ENCODE peak calls at places on chromosomes 12 and 14, in four cellular contexts. E, H, O and Y are unnamed samples.

GRCh38 chr14:90397401-90398314 is 829 bp downstream of the CALM1 start:
- DNase-seq in H (peak; percentile 43), O (peak; percentile 67), E (peak; percentile 76), Y (peak; percentile 68)

GRCh38 chr14:33432407-33433023 is 493.8 kb downstream of the NPAS3 start:
- DNase-seq in O (no peak), E (no peak), H (peak; percentile 43), Y (no peak)

GRCh38 chr12:117064596-117064995 is 34.6 kb downstream of the TESC start:
- DNase-seq in O (no peak), H (no peak), E (no peak), Y (no peak)

GRCh38 chr12:46354799-46355194 is 17.8 kb downstream of the SLC38A2 start:
- DNase-seq in E (no peak), O (no peak), H (no peak), Y (no peak)

GRCh38 chr12:9687228-9687627 is 17.7 kb downstream of the CLEC2D start:
- DNase-seq in H (no peak), O (no peak), E (no peak), Y (no peak)

GRCh38 chr14:64942531-64943111 is at the start of gene GPX2:
- DNase-seq in H (no peak), E (no peak), O (no peak), Y (peak; percentile 90)

GRCh38 chr12:95701722-95702418 is 88.7 kb downstream of the NTN4 start:
- DNase-seq in H (no peak), E (no peak), O (no peak), Y (no peak)

GRCh38 chr12:121943926-121944325 is 25.5 kb downstream of the CFAP251 start:
- DNase-seq in E (no peak), H (no peak), O (no peak), Y (no peak)

GRCh38 chr12:96073346-96074336 is 38.3 kb upstream of the LTA4H start:
- DNase-seq in E (no peak), H (no peak), O (no peak), Y (no peak)

GRCh38 chr12:89346741-89347324 is 5.5 kb downstream of the DUSP6 start:
- DNase-seq in H (peak; percentile 95), O (no peak), E (peak; percentile 26), Y (no peak)

GRCh38 chr12:96400631-96401060 is 407 bp upstream of the CDK17 start:
- DNase-seq in O (no peak), H (peak; percentile 77), E (no peak), Y (no peak)

GRCh38 chr14:23392613-23393012 is 15.5 kb downstream of the MYH6 start:
- DNase-seq in O (no peak), E (no peak), H (no peak), Y (no peak)

GRCh38 chr14:60327447-60328331 is 78.7 kb downstream of the PPM1A start:
- DNase-seq in E (peak; percentile 19), H (no peak), O (no peak), Y (peak; percentile 54)

GRCh38 chr12:51390457-51391046 is 654 bp downstream of the GALNT6 start:
- DNase-seq in E (no peak), H (no peak), O (no peak), Y (no peak)
- H3K4me3 ChIP-seq in E (peak overlapping the region; percentile 70), H (no peak overlapping the region), O (peak overlapping the region; percentile 65), Y (no peak overlapping the region)

GRCh38 chr14:68596701-68597100 is 196.2 kb downstream of the ZFP36L1 start:
- DNase-seq in H (no peak), O (no peak), E (no peak), Y (no peak)

GRCh38 chr14:68592948-68593347 is 199.9 kb downstream of the ZFP36L1 start:
- DNase-seq in O (no peak), H (no peak), E (no peak), Y (no peak)

GRCh38 chr14:68593806-68594536 is 198.9 kb downstream of the ZFP36L1 start:
- DNase-seq in E (no peak), O (no peak), H (no peak), Y (no peak)

GRCh38 chr14:68596211-68596610 is 196.7 kb downstream of the ZFP36L1 start:
- DNase-seq in O (no peak), H (no peak), E (no peak), Y (no peak)

DNA sequence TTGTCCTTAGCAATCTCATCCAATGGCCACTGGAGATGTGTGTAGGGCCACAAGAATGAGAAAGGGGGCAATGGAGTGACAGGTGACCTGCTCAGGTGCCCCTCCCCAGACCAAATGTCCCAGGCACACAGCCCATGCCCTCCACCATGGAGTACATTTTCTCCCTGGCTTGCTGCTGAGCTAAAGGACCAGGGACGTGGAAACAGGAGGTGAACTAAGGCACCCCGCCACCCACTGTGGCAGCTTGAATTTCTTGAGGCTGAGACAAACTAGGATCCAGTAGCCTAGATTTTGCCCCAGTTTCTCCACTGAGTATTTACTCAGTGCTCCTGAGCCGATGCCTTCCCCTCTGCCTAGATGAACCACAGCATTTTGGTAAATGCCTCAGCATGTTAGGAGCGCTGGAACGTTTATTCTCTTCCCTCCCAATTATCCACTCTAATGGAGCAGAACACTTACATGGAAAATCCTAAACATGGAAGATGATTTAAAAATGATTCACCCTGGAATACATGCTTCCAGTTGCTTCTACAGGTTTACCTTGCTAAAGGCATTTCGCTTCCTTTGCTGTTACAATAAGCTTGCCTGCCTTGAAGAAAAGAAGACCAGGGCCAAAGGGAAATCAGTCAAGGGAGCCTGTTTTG is 198.0 kb downstream of the ZFP36L1 start:
- DNase-seq in H (no peak), O (no peak), E (no peak), Y (no peak)
- H3K4me1 ChIP-seq in H (peaks cover 22% of the 10 kb centered on the region), O (peaks cover 12% of the 10 kb centered on the region), E (peaks cover 36% of the 10 kb centered on the region), Y (peaks cover 16% of the 10 kb centered on the region)

GRCh38 chr14:50007123-50007903 is 109.1 kb downstream of the VCPKMT start:
- DNase-seq in O (no peak), E (no peak), H (no peak), Y (peak; percentile 85)
- TF ChIP-seq CTCF in O (no peak), E (no peak), H (no peak), Y (no peak)

GRCh38 chr12:6037459-6037858 is 87.0 kb downstream of the VWF start:
- DNase-seq in O (no peak), H (no peak), E (no peak), Y (no peak)

GRCh38 chr12:6038160-6038559 is 86.3 kb downstream of the VWF start:
- DNase-seq in H (peak; percentile 65), E (no peak), O (no peak), Y (peak; percentile 80)

GRCh38 chr12:6042447-6042846 is 82.0 kb downstream of the VWF start:
- DNase-seq in E (no peak), O (no peak), H (no peak), Y (no peak)

GRCh38 chr12:6041891-6042290 is 82.6 kb downstream of the VWF start:
- DNase-seq in H (no peak), O (no peak), E (no peak), Y (no peak)

GRCh38 chr12:6039894-6040601 is 84.4 kb downstream of the VWF start:
- DNase-seq in O (no peak), E (no peak), H (peak; percentile 69), Y (no peak)
- H3K4me3 ChIP-seq in O (no peak overlapping the region), E (no peak overlapping the region), H (no peak overlapping the region), Y (no peak overlapping the region)

GRCh38 chr14:34999500-34999899 is 16.7 kb downstream of the SRP54 start:
- DNase-seq in H (no peak), O (no peak), E (no peak), Y (no peak)

GRCh38 chr14:34997762-34998161 is 15.0 kb downstream of the SRP54 start:
- DNase-seq in H (peak; percentile 56), O (no peak), E (no peak), Y (no peak)

GRCh38 chr14:35004839-35005238 is 22.0 kb downstream of the SRP54 start:
- DNase-seq in E (no peak), O (no peak), H (no peak), Y (no peak)

DNA sequence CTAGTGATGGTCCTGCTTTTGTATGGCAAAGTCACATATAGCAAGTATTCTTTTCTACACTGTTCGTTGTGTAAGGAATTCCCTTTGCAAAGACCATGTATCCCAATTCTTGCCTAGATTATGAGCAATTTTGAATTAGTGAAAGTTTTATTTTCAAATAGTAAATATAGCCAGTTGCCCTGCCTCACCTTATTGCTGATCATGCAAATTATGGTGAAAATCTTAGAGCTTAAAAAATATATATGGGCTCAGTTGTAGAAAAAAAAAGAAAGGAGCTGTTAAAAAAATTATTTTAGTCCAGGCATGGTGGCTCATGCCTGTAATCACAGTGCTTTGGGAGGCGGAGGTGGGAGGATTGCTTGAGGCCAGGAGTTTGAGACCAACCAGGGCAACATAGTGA is 18.8 kb downstream of the SRP54 start:
- DNase-seq in E (no peak), O (no peak), H (no peak), Y (no peak)
- H3K4me1 ChIP-seq in E (peaks cover 4% of the 10 kb centered on the region), O (no peaks in the 10 kb centered on the region), H (no peaks in the 10 kb centered on the region), Y (no peaks in the 10 kb centered on the region)

GRCh38 chr14:97177016-97177415 is 379.8 kb downstream of the VRK1 start:
- DNase-seq in H (no peak), O (no peak), E (no peak), Y (no peak)
- TF ChIP-seq CTCF in H (no peak), O (no peak), E (peak; percentile 22), Y (no peak)

DNA sequence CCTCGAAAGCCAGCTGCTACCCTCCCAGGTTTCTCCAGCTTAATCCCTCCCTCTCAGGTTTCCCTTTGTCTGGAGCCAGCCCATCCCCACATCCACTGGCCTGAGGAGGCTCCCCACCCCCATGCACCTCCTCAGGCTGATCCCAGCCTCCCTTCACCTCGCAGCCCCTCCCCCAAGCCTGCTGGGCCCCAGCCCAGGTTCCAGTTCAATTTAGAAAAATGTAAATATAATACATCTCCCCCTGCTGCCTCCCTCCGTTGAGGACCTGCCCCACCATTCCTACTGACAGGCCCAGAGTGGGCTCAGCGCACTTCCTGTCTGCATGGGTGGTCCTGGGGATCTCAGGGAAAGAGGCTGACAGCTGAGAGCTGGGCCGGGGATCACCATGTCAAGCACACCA is 155.8 kb downstream of the NTF3 start:
- DNase-seq in H (no peak), O (no peak), E (no peak), Y (no peak)
- H3K4me3 ChIP-seq in H (no peak overlapping the region), O (no peak overlapping the region), E (no peak overlapping the region), Y (no peak overlapping the region)

GRCh38 chr12:57011438-57012424 is 4.6 kb downstream of the TAC3 start:
- DNase-seq in E (no peak), O (no peak), H (no peak), Y (no peak)

GRCh38 chr12:57008113-57008687 is 1.9 kb upstream of the ZBTB39 start:
- DNase-seq in O (no peak), E (no peak), H (peak; percentile 73), Y (no peak)

GRCh38 chr12:57012600-57013465 is 3.5 kb downstream of the TAC3 start:
- DNase-seq in H (no peak), O (no peak), E (no peak), Y (no peak)

GRCh38 chr12:57010627-57011224 is 4.4 kb upstream of the ZBTB39 start:
- DNase-seq in E (no peak), H (no peak), O (no peak), Y (no peak)

DNA sequence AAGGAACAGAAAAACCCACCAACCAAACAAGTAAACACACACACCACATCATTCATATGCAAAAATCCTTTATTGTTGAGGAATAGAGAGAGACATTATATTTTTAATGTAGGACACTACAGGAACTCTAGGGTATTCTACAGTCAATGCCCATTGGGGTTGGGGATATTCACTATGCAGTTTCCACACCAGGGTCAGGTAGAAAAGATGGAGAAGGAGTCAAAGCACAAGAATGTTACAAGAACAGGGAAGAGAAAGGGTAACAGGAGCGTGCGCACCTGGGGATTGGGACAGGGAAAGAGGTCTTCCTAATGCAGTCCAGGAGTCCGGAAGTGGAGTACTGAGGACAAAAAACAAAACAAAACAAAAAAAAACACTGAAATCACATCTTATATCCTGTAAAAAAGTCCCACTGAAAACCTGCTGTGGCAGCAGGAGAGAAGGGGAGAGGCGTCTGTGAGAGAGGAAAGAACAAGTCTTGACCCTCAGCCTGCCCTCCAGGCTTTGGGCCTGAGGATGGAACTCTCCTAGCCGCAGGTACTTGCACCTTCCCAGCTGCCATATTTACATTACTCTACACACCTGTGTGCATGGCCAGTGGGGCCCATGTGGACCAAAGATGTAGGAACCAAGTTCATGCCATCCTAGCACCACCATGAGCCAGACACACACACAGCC is 3.7 kb upstream of the ZBTB39 start:
- DNase-seq in O (no peak), H (no peak), E (no peak), Y (no peak)
- H3K4me1 ChIP-seq in O (peaks cover 10% of the 10 kb centered on the region), H (peaks cover 8% of the 10 kb centered on the region), E (peaks cover 23% of the 10 kb centered on the region), Y (peaks cover 8% of the 10 kb centered on the region)